ENCODE peak calls at places on chromosomes 5 and 9, in seven cellular contexts. Q is H9, N is mesendoderm, B is IMR-90, W is neuronal stem cell, M is H1, E is trophoblast cell. I is an unnamed sample.

GRCh38 chr5:366541-367357 is 45.2 kb downstream of the AHRR start:
- DNase-seq in Q (no peak), N (no peak), B (no peak), W (no peak), M (peak), E (no peak), I (no peak)

GRCh38 chr9:115673599-115673998 is 480.0 kb upstream of the PAPPA start:
- DNase-seq in Q (no peak), N (no peak), B (peak), W (no peak), M (no peak), E (peak), I (peak)

GRCh38 chr5:20231040-20231439 is 243.0 kb upstream of the CDH18 start:
- DNase-seq in Q (no peak), N (no peak), B (peak), W (no peak), M (no peak), E (no peak), I (no peak)

GRCh38 chr5:79736528-79737514 is 47.2 kb downstream of the CMYA5 start:
- DNase-seq in Q (no peak), N (no peak), B (no peak), W (no peak), M (no peak), E (no peak), I (no peak)

GRCh38 chr5:151461312-151461711 is 13.9 kb downstream of the SLC36A1 start:
- DNase-seq in Q (no peak), N (no peak), B (no peak), W (no peak), M (no peak), E (no peak), I (no peak)

GRCh38 chr5:176536132-176536901 is 885 bp downstream of the RNF44 start:
- DNase-seq in Q (peak), N (peak), B (peak), W (peak), M (peak), E (peak), I (peak)

GRCh38 chr5:39216621-39217020 is 2.7 kb downstream of the FYB1 start:
- DNase-seq in Q (no peak), N (no peak), B (no peak), W (no peak), M (no peak), E (no peak), I (no peak)

GRCh38 chr9:89872913-89873707 is 268.3 kb downstream of the GADD45G start:
- DNase-seq in Q (peak), N (no peak), B (no peak), W (no peak), M (peak), E (no peak), I (no peak)

GRCh38 chr9:90970603-90971002 is 169.0 kb downstream of the SYK start:
- DNase-seq in Q (no peak), N (no peak), B (peak), W (no peak), M (no peak), E (peak), I (no peak)

GRCh38 chr9:114914139-114914538 is 16.3 kb downstream of the TNFSF8 start:
- DNase-seq in Q (no peak), N (peak), B (peak), W (no peak), M (no peak), E (no peak), I (no peak)

GRCh38 chr9:76044420-76044819 is 153.9 kb downstream of the PCSK5 start:
- DNase-seq in Q (no peak), N (no peak), B (peak), W (no peak), M (no peak), E (peak), I (no peak)

GRCh38 chr5:5025774-5026406 is 114.2 kb upstream of the ADAMTS16 start:
- DNase-seq in Q (no peak), N (no peak), B (no peak), W (no peak), M (no peak), E (peak), I (no peak)

GRCh38 chr9:99354104-99354503 is 132.0 kb downstream of the SEC61B start:
- DNase-seq in Q (no peak), N (no peak), B (no peak), W (no peak), M (no peak), E (no peak), I (peak)

GRCh38 chr5:127392762-127393161 is 102.2 kb downstream of the MEGF10 start:
- DNase-seq in Q (no peak), N (no peak), B (no peak), W (no peak), M (no peak), E (no peak), I (no peak)

GRCh38 chr5:126000533-126000932 is 422.7 kb upstream of the GRAMD2B start:
- DNase-seq in Q (no peak), N (no peak), B (no peak), W (no peak), M (no peak), E (no peak), I (no peak)

GRCh38 chr9:87595605-87596004 is 97.9 kb downstream of the DAPK1 start:
- DNase-seq in Q (peak), N (peak), B (no peak), W (peak), M (no peak), E (peak), I (peak)

GRCh38 chr5:137758719-137759312 is 4.7 kb upstream of the HNRNPA0 start:
- DNase-seq in Q (no peak), N (no peak), B (no peak), W (no peak), M (no peak), E (no peak), I (no peak)

GRCh38 chr9:77807846-77808749 is 160.0 kb upstream of the GNA14 start:
- DNase-seq in Q (no peak), N (no peak), B (no peak), W (no peak), M (no peak), E (peak), I (peak)

GRCh38 chr5:82355053-82355452 is 76.9 kb upstream of the RPS23 start:
- DNase-seq in Q (no peak), N (no peak), B (no peak), W (no peak), M (no peak), E (no peak), I (no peak)

GRCh38 chr5:33401482-33402390 is 39.0 kb upstream of the TARS1 start:
- DNase-seq in Q (no peak), N (peak), B (peak), W (no peak), M (no peak), E (no peak), I (peak)

GRCh38 chr9:130920762-130921482 is 18.1 kb downstream of the FIBCD1 start:
- DNase-seq in Q (no peak), N (no peak), B (no peak), W (no peak), M (no peak), E (no peak), I (no peak)

GRCh38 chr5:60205071-60205470 is 311.5 kb upstream of the PDE4D start:
- DNase-seq in Q (no peak), N (no peak), B (no peak), W (no peak), M (no peak), E (no peak), I (no peak)

GRCh38 chr5:37735649-37736347 is 104.0 kb downstream of the GDNF start:
- DNase-seq in Q (no peak), N (no peak), B (peak), W (no peak), M (no peak), E (no peak), I (peak)

DNA sequence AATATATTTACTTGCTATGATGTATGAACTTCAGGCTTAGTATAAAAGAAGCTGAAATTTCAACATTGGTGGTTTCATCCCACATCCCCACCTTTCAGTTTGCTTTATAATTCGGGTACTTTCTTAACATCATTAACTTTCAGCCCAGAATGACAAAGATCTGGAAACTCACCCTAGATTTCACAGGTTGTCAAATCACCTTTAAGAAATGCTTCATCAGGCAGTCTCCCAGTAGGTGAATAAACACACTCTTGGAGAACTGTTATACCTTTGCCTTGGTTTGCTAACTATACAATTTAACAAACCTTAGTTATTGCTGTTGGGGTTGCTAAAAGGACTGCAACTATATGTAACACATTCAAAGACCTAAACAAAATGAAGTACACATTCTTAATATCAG is 54.4 kb downstream of the MLANA start:
- DNase-seq in Q (no peak), N (no peak), B (no peak), W (no peak), M (no peak), E (no peak), I (no peak)
- H2AK5ac ChIP-seq in Q (no peak), N (no peak), B (no peak), W (no peak), M (no peak), E (no peak), I (no peak)

DNA sequence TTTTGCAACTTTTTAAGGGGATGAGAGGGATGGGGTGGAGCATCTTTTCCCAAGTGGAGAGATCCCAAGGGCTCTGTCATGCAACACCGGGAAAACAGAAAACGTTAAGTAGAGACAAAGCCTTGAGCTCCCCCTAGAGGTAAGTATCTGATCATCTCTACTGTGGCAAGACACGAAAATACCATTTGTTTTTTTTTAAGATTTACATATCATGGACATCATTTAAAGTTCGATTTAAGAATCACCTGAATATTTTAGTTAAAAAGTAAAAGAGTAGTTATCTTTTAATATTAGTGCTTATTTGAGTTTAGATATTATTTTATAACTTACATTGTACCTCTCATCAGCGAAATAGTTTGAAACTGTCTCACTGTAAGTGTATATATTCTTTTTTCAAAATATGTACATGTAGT is 200.4 kb downstream of the LRRC70 start:
- DNase-seq in Q (peak), N (peak), B (peak), W (peak), M (no peak), E (peak), I (peak)
- H2AK5ac ChIP-seq in Q (no peak), N (no peak), B (no peak), W (no peak), M (no peak), E (no peak), I (no peak)

DNA sequence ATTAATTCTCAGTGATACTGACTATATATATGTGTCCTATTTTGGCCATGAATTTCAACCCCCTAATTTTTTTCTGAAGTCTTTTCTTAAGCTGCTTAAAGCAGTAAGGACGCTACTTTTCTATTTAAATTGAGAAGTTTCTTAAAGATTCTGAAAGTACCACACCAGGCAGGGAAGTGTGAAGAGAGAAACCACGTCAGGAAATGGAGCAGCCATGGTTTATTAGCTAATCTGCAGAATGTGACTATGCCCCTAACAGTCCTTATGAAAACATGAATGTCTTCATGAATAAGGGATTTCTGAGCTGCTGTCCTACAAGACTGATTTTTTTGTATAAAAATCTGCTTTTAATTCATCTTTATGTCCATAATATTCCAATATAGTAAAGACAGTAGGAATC is 1724.3 kb upstream of the C9orf72 start:
- DNase-seq in Q (no peak), N (no peak), B (no peak), W (no peak), M (no peak), E (no peak), I (no peak)
- H2AK5ac ChIP-seq in Q (no peak), N (no peak), B (no peak), W (no peak), M (no peak), E (no peak), I (no peak)

DNA sequence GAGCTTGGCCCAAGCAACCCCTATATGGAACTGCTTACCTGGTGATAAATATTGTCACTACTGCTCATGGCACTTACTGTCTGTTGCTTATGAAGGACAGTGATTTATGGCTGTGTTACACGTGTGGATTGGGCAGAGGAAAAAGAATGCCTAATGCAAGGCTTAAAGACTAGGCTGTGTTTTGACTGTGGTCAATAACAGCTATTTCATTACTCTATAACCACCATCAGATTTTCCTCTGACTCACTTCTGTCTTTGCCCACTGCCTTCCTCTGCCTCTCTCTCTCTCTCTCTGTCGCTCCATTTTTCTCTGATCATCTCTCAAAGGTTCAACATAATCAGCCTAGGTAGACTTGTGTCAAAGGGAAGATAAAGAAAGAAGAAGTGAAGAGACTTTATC is 96.2 kb downstream of the TLR4 start:
- DNase-seq in Q (no peak), N (no peak), B (no peak), W (no peak), M (no peak), E (no peak), I (no peak)
- H2AK5ac ChIP-seq in Q (no peak), N (no peak), B (no peak), W (no peak), M (no peak), E (no peak), I (no peak)

GRCh38 chr9:109640232-109641078 is 139.5 kb upstream of the PALM2AKAP2 start:
- DNase-seq in Q (peak), N (peak), B (peak), W (peak), M (peak), E (no peak), I (peak)
- H2AK5ac ChIP-seq in Q (no peak), N (no peak), B (no peak), W (no peak), M (no peak), E (no peak), I (no peak)

DNA sequence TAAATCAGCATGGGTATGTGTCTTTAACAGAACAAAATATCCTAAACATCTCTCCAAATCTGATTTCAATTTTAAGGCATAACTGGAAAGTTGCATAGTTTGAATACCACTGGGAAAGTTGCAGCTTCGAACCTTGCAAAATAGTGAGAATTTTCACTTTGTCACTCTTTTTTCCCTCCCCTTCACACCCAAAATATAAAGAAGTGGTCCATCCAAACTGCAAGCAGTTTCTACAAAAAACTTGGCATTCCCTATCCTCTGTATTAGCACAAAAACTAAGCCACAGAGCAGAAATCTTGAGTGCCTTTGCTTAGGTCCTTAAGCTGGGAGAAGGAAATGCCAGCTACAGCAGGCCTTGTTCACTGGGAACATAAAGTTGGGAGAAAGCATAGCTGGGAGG is 400.4 kb downstream of the EBF1 start:
- DNase-seq in Q (no peak), N (no peak), B (no peak), W (no peak), M (no peak), E (no peak), I (no peak)
- H2AK5ac ChIP-seq in Q (no peak), N (no peak), B (no peak), W (no peak), M (no peak), E (no peak), I (no peak)

GRCh38 chr5:147882586-147883313 is 4.2 kb downstream of the SCGB3A2 start:
- DNase-seq in Q (no peak), N (peak), B (no peak), W (no peak), M (no peak), E (peak), I (no peak)
- H2AK5ac ChIP-seq in Q (no peak), N (no peak), B (no peak), W (no peak), M (no peak), E (no peak), I (no peak)

GRCh38 chr5:97919719-97920118 is 736.7 kb upstream of the RIOK2 start:
- DNase-seq in Q (no peak), N (no peak), B (no peak), W (no peak), M (no peak), E (no peak), I (no peak)
- H2AK5ac ChIP-seq in Q (no peak), N (no peak), B (no peak), W (no peak), M (no peak), E (no peak), I (no peak)

GRCh38 chr9:38389313-38389712 is 3.2 kb upstream of the ALDH1B1 start:
- DNase-seq in Q (no peak), N (no peak), B (peak), W (no peak), M (no peak), E (no peak), I (peak)

GRCh38 chr9:38391278-38392118 is 1.0 kb upstream of the ALDH1B1 start:
- DNase-seq in Q (no peak), N (no peak), B (no peak), W (no peak), M (no peak), E (no peak), I (no peak)

GRCh38 chr9:38390442-38390841 is 2.1 kb upstream of the ALDH1B1 start:
- DNase-seq in Q (no peak), N (no peak), B (no peak), W (no peak), M (no peak), E (no peak), I (no peak)

GRCh38 chr9:38392235-38393127 is at the start of gene ALDH1B1:
- DNase-seq in Q (peak), N (peak), B (peak), W (peak), M (peak), E (peak), I (peak)

DNA sequence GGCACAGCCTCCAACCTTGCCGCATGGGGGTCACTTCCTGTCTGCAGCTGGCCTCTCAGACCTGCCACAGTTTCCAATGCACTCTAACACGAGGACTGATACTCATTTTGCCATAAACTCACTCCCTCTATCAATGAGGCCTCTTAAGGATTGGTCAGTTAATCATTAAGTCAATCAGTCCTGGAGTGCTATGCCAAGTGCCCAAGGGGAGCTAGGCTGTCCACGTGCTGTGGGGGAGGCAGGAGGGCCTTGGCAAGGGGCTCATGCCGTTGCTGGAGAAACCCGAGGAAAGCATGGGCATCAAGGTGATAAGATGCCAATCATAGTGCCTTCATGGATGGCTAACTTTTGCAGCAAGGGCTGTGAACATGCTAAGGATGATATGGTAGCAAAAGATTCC is 1.7 kb upstream of the ALDH1B1 start:
- DNase-seq in Q (no peak), N (no peak), B (no peak), W (no peak), M (no peak), E (no peak), I (no peak)
- H2AK5ac ChIP-seq in Q (no peak), N (no peak), B (peak), W (no peak), M (peak), E (no peak), I (peak)

I was measured in mesenchymal stem cell.